ENCODE peak calls at places on chromosomes 2 and 18, in nine cellular contexts. One of them, this sample, is unnamed. For H3K36me3, the result is how much of the 10 kb centered on the place peaks cover.

GRCh38 chr18:31498450-31499156 is 626 bp downstream of the DSG2 start:
- DNase-seq in heart left ventricle: no peak
- DNase-seq in breast epithelium: no peak
- DNase-seq in K562: peak
- DNase-seq in esophagus squamous epithelium: no peak
- DNase-seq in suprapubic skin: peak
- DNase-seq in GM12878: no peak
- DNase-seq in uterus: no peak
- DNase-seq in right lobe of liver: no peak
- DNase-seq in this sample: no peak

GRCh38 chr2:36824281-36824680 is 127.8 kb downstream of the VIT start:
- DNase-seq in heart left ventricle: no peak
- DNase-seq in breast epithelium: no peak
- DNase-seq in K562: no peak
- DNase-seq in esophagus squamous epithelium: no peak
- DNase-seq in suprapubic skin: no peak
- DNase-seq in GM12878: no peak
- DNase-seq in uterus: no peak
- DNase-seq in right lobe of liver: no peak
- DNase-seq in this sample: no peak

GRCh38 chr2:239822146-239822945 is 202.8 kb downstream of the NDUFA10 start:
- DNase-seq in heart left ventricle: peak
- DNase-seq in breast epithelium: peak
- DNase-seq in K562: no peak
- DNase-seq in esophagus squamous epithelium: no peak
- DNase-seq in suprapubic skin: no peak
- DNase-seq in GM12878: peak
- DNase-seq in uterus: peak
- DNase-seq in right lobe of liver: no peak
- DNase-seq in this sample: no peak

GRCh38 chr2:237736783-237737182 is 61.8 kb upstream of the RBM44 start:
- DNase-seq in heart left ventricle: no peak
- DNase-seq in breast epithelium: no peak
- DNase-seq in K562: no peak
- DNase-seq in esophagus squamous epithelium: no peak
- DNase-seq in suprapubic skin: no peak
- DNase-seq in GM12878: no peak
- DNase-seq in uterus: no peak
- DNase-seq in right lobe of liver: no peak
- DNase-seq in this sample: no peak

GRCh38 chr2:177599072-177599688 is 206.6 kb downstream of the AGPS start:
- DNase-seq in heart left ventricle: no peak
- DNase-seq in breast epithelium: no peak
- DNase-seq in K562: no peak
- DNase-seq in esophagus squamous epithelium: no peak
- DNase-seq in suprapubic skin: no peak
- DNase-seq in GM12878: no peak
- DNase-seq in uterus: no peak
- DNase-seq in right lobe of liver: no peak
- DNase-seq in this sample: no peak

GRCh38 chr2:20448246-20449046 is 1.6 kb downstream of the RHOB start:
- DNase-seq in heart left ventricle: no peak
- DNase-seq in breast epithelium: no peak
- DNase-seq in K562: no peak
- DNase-seq in esophagus squamous epithelium: no peak
- DNase-seq in suprapubic skin: peak
- DNase-seq in GM12878: no peak
- DNase-seq in uterus: peak
- DNase-seq in right lobe of liver: peak
- DNase-seq in this sample: peak

GRCh38 chr2:183665976-183666375 is 541.7 kb downstream of the NUP35 start:
- DNase-seq in heart left ventricle: no peak
- DNase-seq in breast epithelium: no peak
- DNase-seq in K562: no peak
- DNase-seq in esophagus squamous epithelium: no peak
- DNase-seq in suprapubic skin: no peak
- DNase-seq in GM12878: no peak
- DNase-seq in uterus: no peak
- DNase-seq in right lobe of liver: no peak
- DNase-seq in this sample: no peak

GRCh38 chr2:1638281-1638860 is 105.9 kb downstream of the PXDN start:
- DNase-seq in heart left ventricle: no peak
- DNase-seq in breast epithelium: no peak
- DNase-seq in K562: no peak
- DNase-seq in esophagus squamous epithelium: no peak
- DNase-seq in suprapubic skin: peak
- DNase-seq in GM12878: no peak
- DNase-seq in uterus: no peak
- DNase-seq in right lobe of liver: no peak
- DNase-seq in this sample: peak

GRCh38 chr2:222423186-222423585 is 1.2 kb upstream of the SGPP2 start:
- DNase-seq in heart left ventricle: no peak
- DNase-seq in breast epithelium: no peak
- DNase-seq in K562: no peak
- DNase-seq in esophagus squamous epithelium: no peak
- DNase-seq in suprapubic skin: no peak
- DNase-seq in GM12878: no peak
- DNase-seq in uterus: no peak
- DNase-seq in right lobe of liver: no peak
- DNase-seq in this sample: no peak

GRCh38 chr2:222424281-222424728 is at the start of gene SGPP2:
- DNase-seq in heart left ventricle: peak
- DNase-seq in breast epithelium: no peak
- DNase-seq in K562: no peak
- DNase-seq in esophagus squamous epithelium: no peak
- DNase-seq in suprapubic skin: no peak
- DNase-seq in GM12878: no peak
- DNase-seq in uterus: no peak
- DNase-seq in right lobe of liver: peak
- DNase-seq in this sample: peak

GRCh38 chr2:222423632-222424280 is 587 bp upstream of the SGPP2 start:
- DNase-seq in heart left ventricle: no peak
- DNase-seq in breast epithelium: no peak
- DNase-seq in K562: no peak
- DNase-seq in esophagus squamous epithelium: no peak
- DNase-seq in suprapubic skin: no peak
- DNase-seq in GM12878: peak
- DNase-seq in uterus: no peak
- DNase-seq in right lobe of liver: no peak
- DNase-seq in this sample: no peak

GRCh38 chr2:222426836-222427130 is 2.4 kb downstream of the SGPP2 start:
- DNase-seq in heart left ventricle: no peak
- DNase-seq in breast epithelium: no peak
- DNase-seq in K562: no peak
- DNase-seq in esophagus squamous epithelium: no peak
- DNase-seq in suprapubic skin: no peak
- DNase-seq in GM12878: no peak
- DNase-seq in uterus: no peak
- DNase-seq in right lobe of liver: no peak
- DNase-seq in this sample: no peak

DNA sequence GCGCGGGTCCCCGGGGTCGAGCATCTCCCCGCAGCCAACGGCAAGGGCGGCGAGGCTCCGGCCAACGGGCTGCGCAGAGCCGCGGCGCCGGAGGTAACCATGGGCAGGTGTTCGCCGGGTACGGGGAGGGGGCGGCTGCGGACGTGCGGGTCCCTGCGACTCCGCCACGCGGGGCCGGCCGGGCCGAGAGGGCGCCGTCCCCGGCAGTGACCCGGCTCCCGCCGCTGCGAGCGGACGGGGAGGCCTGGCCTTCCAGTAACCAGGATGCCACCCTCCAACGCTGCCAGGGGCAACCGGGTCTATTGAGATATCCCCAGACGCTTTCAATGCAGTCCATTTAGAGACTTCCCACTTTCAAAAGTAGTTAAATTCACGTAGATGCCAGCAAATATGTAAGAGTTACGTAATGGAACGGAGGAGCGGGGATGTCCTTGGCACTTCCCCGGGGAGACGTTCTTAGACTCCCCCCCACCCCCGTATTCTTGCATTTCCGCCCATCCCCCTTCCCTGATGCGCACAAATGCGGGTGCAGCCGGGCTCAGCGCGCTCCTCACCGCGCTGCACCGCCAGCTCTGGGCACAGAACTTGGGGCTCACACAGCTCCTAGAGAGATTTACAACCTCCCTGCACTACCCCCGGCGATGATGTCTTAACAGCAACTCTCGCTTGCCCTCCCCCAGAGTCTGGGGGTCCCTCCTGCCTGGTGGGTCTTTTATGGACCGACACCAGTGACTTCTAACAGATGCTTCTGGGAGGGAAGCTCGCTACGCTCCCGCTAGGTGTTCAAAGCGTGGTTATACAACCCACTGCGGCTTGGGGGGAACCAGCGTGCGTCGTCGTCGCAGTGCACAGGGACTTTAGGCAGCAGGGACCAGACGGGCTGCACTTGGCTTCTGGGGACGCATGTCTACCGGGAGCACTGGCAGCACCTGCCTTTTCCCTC is 657 bp downstream of the SGPP2 start:
- DNase-seq in heart left ventricle: peak
- DNase-seq in breast epithelium: no peak
- DNase-seq in K562: no peak
- DNase-seq in esophagus squamous epithelium: no peak
- DNase-seq in suprapubic skin: no peak
- DNase-seq in GM12878: no peak
- DNase-seq in uterus: no peak
- DNase-seq in right lobe of liver: peak
- DNase-seq in this sample: peak
- H3K4me3 ChIP-seq in heart left ventricle: peak
- H3K4me3 ChIP-seq in breast epithelium: peak
- H3K4me3 ChIP-seq in K562: no peak
- H3K4me3 ChIP-seq in esophagus squamous epithelium: peak
- H3K4me3 ChIP-seq in suprapubic skin: peak
- H3K4me3 ChIP-seq in GM12878: peak
- H3K4me3 ChIP-seq in uterus: no peak
- H3K4me3 ChIP-seq in right lobe of liver: peak
- H3K4me3 ChIP-seq in this sample: peak

DNA sequence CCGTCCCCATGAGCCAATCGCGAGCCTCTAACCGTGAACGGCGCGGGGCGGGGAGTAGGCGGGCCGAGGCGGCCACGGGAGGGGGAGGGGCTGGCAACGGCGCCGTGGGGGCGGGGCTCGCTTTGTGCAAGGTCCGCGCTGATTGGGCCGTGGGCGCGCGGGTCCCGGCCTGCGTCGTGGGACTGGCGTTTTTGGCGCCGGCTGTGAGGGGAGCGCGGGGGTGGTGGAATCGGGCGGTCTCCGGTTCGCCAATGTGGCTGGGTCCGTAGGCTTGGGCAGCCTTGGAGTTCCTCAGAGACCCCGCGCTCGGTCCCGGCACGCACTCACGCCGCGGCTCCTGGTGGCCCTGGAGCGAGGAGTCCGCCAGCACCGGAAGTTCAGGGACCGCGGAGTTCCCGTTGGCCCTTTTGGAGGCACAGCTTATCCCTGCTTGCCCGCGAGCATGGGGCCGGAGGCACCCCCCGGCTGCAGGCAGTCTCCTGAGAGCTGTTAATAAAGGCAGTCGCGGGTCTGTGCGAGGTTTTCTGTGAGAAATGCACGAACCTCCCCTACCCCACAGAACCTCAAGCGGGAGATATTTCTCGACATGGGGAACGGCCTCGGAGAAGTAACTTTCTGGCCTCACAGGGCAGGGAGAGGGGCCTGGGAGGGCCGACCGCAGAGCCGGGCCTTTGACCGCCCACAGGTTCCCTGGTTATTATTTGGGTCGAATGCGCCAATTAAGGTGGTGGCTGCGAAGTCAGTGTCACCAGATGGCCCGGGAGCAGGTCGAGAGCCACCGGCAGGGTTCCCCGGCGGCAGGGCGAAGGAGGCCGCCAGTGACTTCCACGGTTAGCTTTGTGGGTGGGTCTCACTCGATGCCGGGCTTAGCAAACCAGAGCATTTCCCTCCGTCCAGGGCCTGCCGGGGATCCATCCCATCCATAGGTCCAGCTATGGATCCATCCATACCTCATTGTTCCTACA is 574 bp upstream of the NCL start:
- DNase-seq in heart left ventricle: peak
- DNase-seq in breast epithelium: peak
- DNase-seq in K562: peak
- DNase-seq in esophagus squamous epithelium: peak
- DNase-seq in suprapubic skin: peak
- DNase-seq in GM12878: no peak
- DNase-seq in uterus: peak
- DNase-seq in right lobe of liver: peak
- DNase-seq in this sample: peak
- TF ChIP-seq POLR2A in heart left ventricle: no peak
- TF ChIP-seq POLR2A in breast epithelium: peak
- TF ChIP-seq POLR2A in K562: peak
- TF ChIP-seq POLR2A in esophagus squamous epithelium: no peak
- TF ChIP-seq POLR2A in suprapubic skin: no peak
- TF ChIP-seq POLR2A in GM12878: peak
- TF ChIP-seq POLR2A in uterus: no peak
- TF ChIP-seq POLR2A in right lobe of liver: no peak
- TF ChIP-seq POLR2A in this sample: peak

GRCh38 chr18:75043478-75043877 is 165.5 kb downstream of the PTGR3 start:
- DNase-seq in heart left ventricle: no peak
- DNase-seq in breast epithelium: no peak
- DNase-seq in K562: no peak
- DNase-seq in esophagus squamous epithelium: no peak
- DNase-seq in suprapubic skin: no peak
- DNase-seq in GM12878: no peak
- DNase-seq in uterus: no peak
- DNase-seq in right lobe of liver: no peak
- DNase-seq in this sample: no peak

GRCh38 chr18:75041586-75041985 is 167.4 kb downstream of the PTGR3 start:
- DNase-seq in heart left ventricle: no peak
- DNase-seq in breast epithelium: no peak
- DNase-seq in K562: no peak
- DNase-seq in esophagus squamous epithelium: no peak
- DNase-seq in suprapubic skin: no peak
- DNase-seq in GM12878: no peak
- DNase-seq in uterus: no peak
- DNase-seq in right lobe of liver: no peak
- DNase-seq in this sample: no peak

GRCh38 chr18:75045249-75045648 is 163.7 kb downstream of the PTGR3 start:
- DNase-seq in heart left ventricle: no peak
- DNase-seq in breast epithelium: no peak
- DNase-seq in K562: no peak
- DNase-seq in esophagus squamous epithelium: no peak
- DNase-seq in suprapubic skin: no peak
- DNase-seq in GM12878: no peak
- DNase-seq in uterus: no peak
- DNase-seq in right lobe of liver: no peak
- DNase-seq in this sample: no peak

GRCh38 chr18:75044791-75045190 is 164.1 kb downstream of the PTGR3 start:
- DNase-seq in heart left ventricle: no peak
- DNase-seq in breast epithelium: no peak
- DNase-seq in K562: no peak
- DNase-seq in esophagus squamous epithelium: no peak
- DNase-seq in suprapubic skin: no peak
- DNase-seq in GM12878: no peak
- DNase-seq in uterus: no peak
- DNase-seq in right lobe of liver: no peak
- DNase-seq in this sample: no peak

DNA sequence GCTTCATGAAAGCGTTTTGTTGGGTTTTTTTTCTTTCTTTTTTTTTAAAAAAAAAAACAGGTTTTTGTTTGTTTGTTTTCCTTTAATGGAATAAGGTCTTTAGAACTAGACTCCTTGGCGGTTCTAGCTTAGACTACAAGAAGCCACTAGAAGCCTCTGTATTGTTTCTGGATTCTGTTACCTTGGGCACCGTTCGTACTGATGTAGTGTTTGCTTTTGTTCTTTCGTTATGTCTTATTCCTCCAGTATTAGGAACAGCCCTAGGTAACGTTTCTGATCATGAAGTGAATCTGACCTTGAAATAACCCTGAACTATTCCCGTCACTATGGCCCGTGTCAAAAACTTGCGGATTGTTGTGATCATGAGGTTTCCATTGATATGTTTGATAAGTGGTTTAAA is 164.6 kb downstream of the PTGR3 start:
- DNase-seq in heart left ventricle: no peak
- DNase-seq in breast epithelium: no peak
- DNase-seq in K562: no peak
- DNase-seq in esophagus squamous epithelium: no peak
- DNase-seq in suprapubic skin: no peak
- DNase-seq in GM12878: no peak
- DNase-seq in uterus: no peak
- DNase-seq in right lobe of liver: no peak
- DNase-seq in this sample: no peak
- H3K36me3 ChIP-seq in heart left ventricle: under half
- H3K36me3 ChIP-seq in breast epithelium: under half
- H3K36me3 ChIP-seq in K562: under half
- H3K36me3 ChIP-seq in esophagus squamous epithelium: under half
- H3K36me3 ChIP-seq in suprapubic skin: under half
- H3K36me3 ChIP-seq in GM12878: under half
- H3K36me3 ChIP-seq in uterus: under half
- H3K36me3 ChIP-seq in right lobe of liver: under half
- H3K36me3 ChIP-seq in this sample: under half

GRCh38 chr2:208280933-208281332 is 14.9 kb downstream of the PIKFYVE start:
- DNase-seq in heart left ventricle: no peak
- DNase-seq in breast epithelium: no peak
- DNase-seq in K562: no peak
- DNase-seq in esophagus squamous epithelium: no peak
- DNase-seq in suprapubic skin: no peak
- DNase-seq in GM12878: no peak
- DNase-seq in uterus: no peak
- DNase-seq in right lobe of liver: no peak
- DNase-seq in this sample: no peak

GRCh38 chr2:208280234-208280633 is 14.2 kb downstream of the PIKFYVE start:
- DNase-seq in heart left ventricle: no peak
- DNase-seq in breast epithelium: no peak
- DNase-seq in K562: no peak
- DNase-seq in esophagus squamous epithelium: no peak
- DNase-seq in suprapubic skin: no peak
- DNase-seq in GM12878: no peak
- DNase-seq in uterus: no peak
- DNase-seq in right lobe of liver: no peak
- DNase-seq in this sample: no peak

GRCh38 chr2:208274748-208275147 is 8.7 kb downstream of the PIKFYVE start:
- DNase-seq in heart left ventricle: no peak
- DNase-seq in breast epithelium: no peak
- DNase-seq in K562: no peak
- DNase-seq in esophagus squamous epithelium: no peak
- DNase-seq in suprapubic skin: no peak
- DNase-seq in GM12878: no peak
- DNase-seq in uterus: no peak
- DNase-seq in right lobe of liver: no peak
- DNase-seq in this sample: no peak

GRCh38 chr2:208278549-208278948 is 12.5 kb downstream of the PIKFYVE start:
- DNase-seq in heart left ventricle: no peak
- DNase-seq in breast epithelium: no peak
- DNase-seq in K562: no peak
- DNase-seq in esophagus squamous epithelium: no peak
- DNase-seq in suprapubic skin: no peak
- DNase-seq in GM12878: no peak
- DNase-seq in uterus: no peak
- DNase-seq in right lobe of liver: no peak
- DNase-seq in this sample: no peak

DNA sequence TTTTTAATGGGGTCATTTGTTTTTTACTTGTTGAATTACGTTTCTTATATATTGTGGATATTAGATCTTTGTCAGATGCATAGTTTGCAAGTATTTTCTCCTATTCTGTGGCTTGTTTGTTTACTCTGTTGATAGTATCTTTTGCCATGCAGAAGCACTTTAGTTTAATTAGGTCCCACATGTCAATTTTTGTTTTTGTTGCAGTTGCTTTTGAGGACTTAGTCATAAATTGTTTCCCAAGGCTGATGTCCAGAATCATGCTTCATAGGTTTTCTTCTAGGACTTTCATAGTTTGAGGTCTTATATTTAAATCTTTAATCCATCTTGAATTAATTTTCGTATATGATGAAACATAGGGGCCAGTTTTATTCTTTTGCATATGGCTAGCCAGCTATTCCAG is 13.2 kb downstream of the PIKFYVE start:
- DNase-seq in heart left ventricle: no peak
- DNase-seq in breast epithelium: no peak
- DNase-seq in K562: no peak
- DNase-seq in esophagus squamous epithelium: no peak
- DNase-seq in suprapubic skin: no peak
- DNase-seq in GM12878: no peak
- DNase-seq in uterus: no peak
- DNase-seq in right lobe of liver: no peak
- DNase-seq in this sample: no peak
- H3K4me3 ChIP-seq in heart left ventricle: no peak
- H3K4me3 ChIP-seq in breast epithelium: no peak
- H3K4me3 ChIP-seq in K562: no peak
- H3K4me3 ChIP-seq in esophagus squamous epithelium: no peak
- H3K4me3 ChIP-seq in suprapubic skin: no peak
- H3K4me3 ChIP-seq in GM12878: peak
- H3K4me3 ChIP-seq in uterus: no peak
- H3K4me3 ChIP-seq in right lobe of liver: no peak
- H3K4me3 ChIP-seq in this sample: no peak

This sample was measured in spleen.